ENCODE peak calls at places on chromosomes 2 and 18, in ten cellular contexts. G is midbrain, Y is occipital lobe, B is fibroblast of the conjunctiva, P is germinal center, R is AG09309, O is heart right ventricle, H is fibroblast of the aortic adventitia, F is GOT3, W is mucosa of gallbladder. X is an unnamed sample.

GRCh38 chr2:70248810-70249438 is 496 bp upstream of the TIA1 start:
- DNase-seq in G (peak; percentile 95), Y (peak; percentile 89), B (no peak), P (no peak), R (no peak), O (peak; percentile 91), H (no peak), F (peak; percentile 94), W (peak; percentile 93), X (peak; percentile 34)

GRCh38 chr2:216590780-216591179 is 42.4 kb upstream of the IGFBP2 start:
- DNase-seq in G (no peak), Y (no peak), B (no peak), P (no peak), R (no peak), O (peak; percentile 23), H (peak; percentile 10), F (no peak), W (peak; percentile 13), X (no peak)

GRCh38 chr2:142716463-142717242 is 160.8 kb upstream of the KYNU start:
- DNase-seq in G (no peak), Y (no peak), B (no peak), P (no peak), R (no peak), O (peak; percentile 32), H (peak; percentile 61), F (no peak), W (no peak), X (no peak)

GRCh38 chr18:55768255-55768654 is 180.3 kb upstream of the TCF4 start:
- DNase-seq in G (no peak), Y (no peak), B (no peak), P (no peak), R (no peak), O (no peak), H (no peak), F (no peak), W (no peak), X (no peak)

GRCh38 chr18:4068552-4069158 is 386.5 kb downstream of the DLGAP1 start:
- DNase-seq in G (peak; percentile 29), Y (peak; percentile 9), B (peak; percentile 38), P (peak; percentile 28), R (peak; percentile 11), O (peak; percentile 31), H (peak; percentile 74), F (no peak), W (peak; percentile 48), X (peak; percentile 19)

GRCh38 chr18:34661464-34662087 is 48.5 kb upstream of the DTNA start:
- DNase-seq in G (peak; percentile 65), Y (no peak), B (peak; percentile 45), P (peak; percentile 30), R (no peak), O (no peak), H (peak; percentile 63), F (no peak), W (no peak), X (peak; percentile 36)

GRCh38 chr2:100109986-100110980 is 32.1 kb downstream of the AFF3 start:
- DNase-seq in G (no peak), Y (no peak), B (no peak), P (peak; percentile 63), R (no peak), O (no peak), H (no peak), F (no peak), W (no peak), X (no peak)

GRCh38 chr2:88201811-88202169 is 31.6 kb downstream of the THNSL2 start:
- DNase-seq in G (no peak), Y (no peak), B (no peak), P (no peak), R (no peak), O (no peak), H (no peak), F (no peak), W (no peak), X (no peak)

GRCh38 chr2:239341146-239341732 is 59.6 kb downstream of the HDAC4 start:
- DNase-seq in G (no peak), Y (no peak), B (no peak), P (no peak), R (no peak), O (peak; percentile 0), H (no peak), F (no peak), W (no peak), X (no peak)

GRCh38 chr2:176098366-176099158 is 1.0 kb upstream of the HOXD12 start:
- DNase-seq in G (no peak), Y (no peak), B (no peak), P (no peak), R (no peak), O (no peak), H (no peak), F (no peak), W (no peak), X (no peak)

GRCh38 chr2:240211598-240212424 is 71.4 kb upstream of the OTOS start:
- DNase-seq in G (no peak), Y (no peak), B (no peak), P (no peak), R (no peak), O (no peak), H (no peak), F (no peak), W (no peak), X (no peak)

GRCh38 chr2:27071990-27072830 is 756 bp upstream of the OST4 start:
- DNase-seq in G (peak; percentile 45), Y (peak; percentile 22), B (no peak), P (no peak), R (no peak), O (peak; percentile 86), H (peak; percentile 85), F (no peak), W (peak; percentile 82), X (peak; percentile 67)

GRCh38 chr2:49753344-49753930 is 599.1 kb upstream of the FSHR start:
- DNase-seq in G (no peak), Y (no peak), B (no peak), P (no peak), R (no peak), O (no peak), H (no peak), F (no peak), W (no peak), X (no peak)

GRCh38 chr2:223034241-223034933 is 17.6 kb upstream of the KCNE4 start:
- DNase-seq in G (no peak), Y (no peak), B (no peak), P (no peak), R (no peak), O (no peak), H (no peak), F (no peak), W (no peak), X (no peak)